ENCODE peak calls at places on chromosome 18, in six cellular contexts. N is OCI-LY7, G is MM.1S, M is neural progenitor cell, D is A549, J is body of pancreas. A is an unnamed sample.

GRCh38 chr18:22469061-22469689 is 51.5 kb upstream of the CTAGE1 start:
- DNase-seq in N (no peak), J (no peak), D (no peak), M (no peak), G (no peak), A (peak)

GRCh38 chr18:13179566-13180113 is 38.9 kb upstream of the LDLRAD4 start:
- DNase-seq in J (no peak), G (no peak), D (no peak), N (no peak), M (no peak), A (no peak)

GRCh38 chr18:13538630-13539029 is 187.7 kb downstream of the FAM210A start:
- DNase-seq in N (no peak), D (no peak), M (no peak), G (no peak), J (no peak), A (no peak)

GRCh38 chr18:28766027-28766426 is 589.1 kb upstream of the CDH2 start:
- DNase-seq in M (no peak), D (no peak), G (no peak), J (no peak), N (no peak), A (peak)

GRCh38 chr18:28175047-28175929 is 1.6 kb downstream of the CDH2 start:
- DNase-seq in G (no peak), M (peak), N (no peak), D (peak), J (no peak), A (peak)

GRCh38 chr18:36120297-36120696 is 8.8 kb downstream of the SLC39A6 start:
- DNase-seq in G (no peak), J (no peak), N (no peak), M (no peak), D (no peak), A (no peak)

GRCh38 chr18:8301427-8302172 is 307.6 kb upstream of the RAB12 start:
- DNase-seq in M (peak), D (no peak), G (no peak), N (no peak), J (peak), A (no peak)

GRCh38 chr18:67520276-67521035 is 3.9 kb upstream of the DSEL start:
- DNase-seq in N (no peak), J (no peak), D (no peak), M (no peak), G (no peak), A (peak)

GRCh38 chr18:67730884-67731283 is 214.4 kb upstream of the DSEL start:
- DNase-seq in G (no peak), N (no peak), M (no peak), D (peak), J (no peak), A (peak)

GRCh38 chr18:69102959-69103358 is 297.7 kb upstream of the DOK6 start:
- DNase-seq in D (no peak), N (no peak), M (no peak), J (no peak), G (no peak), A (peak)

GRCh38 chr18:812123-812672 is at the start of gene YES1:
- DNase-seq in N (no peak), D (peak), M (peak), G (peak), J (peak), A (peak)

GRCh38 chr18:26121476-26121875 is 12.2 kb upstream of the PSMA8 start:
- DNase-seq in G (no peak), N (no peak), J (no peak), D (no peak), M (no peak), A (peak)

GRCh38 chr18:46755315-46756171 is 1.3 kb downstream of the ST8SIA5 start:
- DNase-seq in M (peak), N (no peak), D (no peak), J (no peak), G (no peak), A (no peak)

GRCh38 chr18:54360406-54360805 is 2.7 kb downstream of the C18orf54 start:
- DNase-seq in G (no peak), J (no peak), M (peak), N (no peak), D (no peak), A (peak)

GRCh38 chr18:41499345-41499744 is 455.7 kb upstream of the PIK3C3 start:
- DNase-seq in G (no peak), M (no peak), D (no peak), J (no peak), N (no peak), A (no peak)

GRCh38 chr18:7319161-7319560 is 88.3 kb downstream of the LRRC30 start:
- DNase-seq in G (no peak), J (no peak), D (no peak), N (no peak), M (no peak), A (no peak)

GRCh38 chr18:32770651-32771168 is 2.1 kb downstream of the KLHL14 start:
- DNase-seq in M (peak), N (no peak), D (no peak), G (no peak), J (peak), A (no peak)

GRCh38 chr18:39037925-39038324 is 1472.3 kb upstream of the CELF4 start:
- DNase-seq in N (no peak), J (no peak), M (no peak), D (no peak), G (no peak), A (no peak)

GRCh38 chr18:78994531-78994930 is 14.9 kb downstream of the SALL3 start:
- DNase-seq in M (no peak), J (no peak), N (no peak), G (no peak), D (no peak), A (no peak)

GRCh38 chr18:32378705-32379104 is 92.0 kb downstream of the GAREM1 start:
- DNase-seq in M (no peak), J (peak), N (no peak), D (peak), G (no peak), A (peak)

GRCh38 chr18:77177009-77177408 is 44.4 kb upstream of the MBP start:
- DNase-seq in J (no peak), N (no peak), M (no peak), G (no peak), D (peak), A (no peak)

GRCh38 chr18:36693931-36694661 is 134.7 kb downstream of the TPGS2 start:
- DNase-seq in G (no peak), M (no peak), J (no peak), D (peak), N (no peak), A (peak)

GRCh38 chr18:75141734-75142133 is 67.2 kb downstream of the PTGR3 start:
- DNase-seq in D (no peak), M (no peak), N (no peak), G (no peak), J (no peak), A (no peak)

GRCh38 chr18:39523281-39523680 is 1957.7 kb upstream of the CELF4 start:
- DNase-seq in J (no peak), N (no peak), M (no peak), G (no peak), D (peak), A (no peak)

GRCh38 chr18:54100920-54101319 is 123.5 kb downstream of the MBD2 start:
- DNase-seq in N (no peak), G (no peak), M (no peak), D (no peak), J (no peak), A (no peak)

GRCh38 chr18:47387864-47388263 is 136.4 kb upstream of the SKOR2 start:
- DNase-seq in G (no peak), D (no peak), N (no peak), J (no peak), M (no peak), A (no peak)

GRCh38 chr18:42365550-42365949 is 410.5 kb downstream of the PIK3C3 start:
- DNase-seq in M (no peak), D (no peak), N (no peak), G (no peak), J (no peak), A (no peak)

GRCh38 chr18:6885992-6886823 is 156.7 kb downstream of the ARHGAP28 start:
- DNase-seq in M (peak), D (peak), N (peak), G (peak), J (peak), A (peak)

GRCh38 chr18:77851798-77852197 is 602.1 kb downstream of the GALR1 start:
- DNase-seq in N (no peak), J (no peak), M (no peak), G (no peak), D (no peak), A (no peak)

DNA sequence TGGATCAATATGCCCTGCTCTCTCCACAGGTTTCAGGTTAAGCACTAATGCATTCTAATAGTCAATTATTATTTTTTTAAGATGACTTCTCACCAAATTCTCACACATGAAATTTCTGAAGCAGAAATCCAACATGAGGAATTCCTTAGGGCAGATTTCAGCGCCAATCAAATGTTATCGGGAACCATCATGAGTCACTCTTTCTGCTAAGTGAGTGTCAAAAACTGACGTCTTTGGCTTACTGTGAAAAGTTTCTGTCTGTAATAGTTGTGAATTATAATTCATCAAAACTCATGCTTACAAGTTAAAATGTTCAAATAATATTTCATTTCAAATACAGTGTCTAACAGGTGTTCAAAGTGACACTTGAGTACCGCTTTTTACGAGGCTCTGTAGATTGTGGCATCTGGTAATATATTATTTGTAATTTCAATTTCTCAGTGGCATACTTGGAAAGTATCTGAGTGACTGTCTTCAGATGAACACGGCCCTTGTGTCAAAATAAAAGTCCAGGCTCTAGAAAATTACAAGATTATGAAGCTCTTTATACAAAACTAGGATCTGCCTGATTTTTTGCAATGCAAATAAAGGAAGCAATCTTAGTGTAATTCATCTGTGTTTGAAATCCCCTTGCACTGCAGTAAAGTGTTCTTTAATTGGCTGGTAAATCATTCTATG is 1038.7 kb downstream of the SOCS6 start:
- DNase-seq in G (peak), J (no peak), M (no peak), D (no peak), N (no peak), A (no peak)
- H3K4me3 ChIP-seq in G (no peak), J (no peak), M (no peak), D (no peak), N (no peak), A (no peak)

GRCh38 chr18:57084331-57085298 is 62.3 kb upstream of the BOD1L2 start:
- DNase-seq in D (no peak), N (peak), M (peak), G (peak), J (no peak), A (no peak)
- H3K4me3 ChIP-seq in D (no peak), N (peak), M (no peak), G (peak), J (no peak), A (no peak)

GRCh38 chr18:63936156-63936931 is 12.8 kb upstream of the HMSD start:
- DNase-seq in G (peak), M (peak), D (peak), N (peak), J (peak), A (peak)

GRCh38 chr18:63940008-63940407 is 9.1 kb upstream of the HMSD start:
- DNase-seq in J (no peak), G (no peak), N (no peak), D (no peak), M (no peak), A (no peak)

GRCh38 chr18:63936932-63937393 is 12.1 kb upstream of the HMSD start:
- DNase-seq in J (no peak), G (no peak), D (no peak), M (no peak), N (no peak), A (no peak)
- H3K4me3 ChIP-seq in J (no peak), G (peak), D (peak), M (peak), N (no peak), A (peak)

DNA sequence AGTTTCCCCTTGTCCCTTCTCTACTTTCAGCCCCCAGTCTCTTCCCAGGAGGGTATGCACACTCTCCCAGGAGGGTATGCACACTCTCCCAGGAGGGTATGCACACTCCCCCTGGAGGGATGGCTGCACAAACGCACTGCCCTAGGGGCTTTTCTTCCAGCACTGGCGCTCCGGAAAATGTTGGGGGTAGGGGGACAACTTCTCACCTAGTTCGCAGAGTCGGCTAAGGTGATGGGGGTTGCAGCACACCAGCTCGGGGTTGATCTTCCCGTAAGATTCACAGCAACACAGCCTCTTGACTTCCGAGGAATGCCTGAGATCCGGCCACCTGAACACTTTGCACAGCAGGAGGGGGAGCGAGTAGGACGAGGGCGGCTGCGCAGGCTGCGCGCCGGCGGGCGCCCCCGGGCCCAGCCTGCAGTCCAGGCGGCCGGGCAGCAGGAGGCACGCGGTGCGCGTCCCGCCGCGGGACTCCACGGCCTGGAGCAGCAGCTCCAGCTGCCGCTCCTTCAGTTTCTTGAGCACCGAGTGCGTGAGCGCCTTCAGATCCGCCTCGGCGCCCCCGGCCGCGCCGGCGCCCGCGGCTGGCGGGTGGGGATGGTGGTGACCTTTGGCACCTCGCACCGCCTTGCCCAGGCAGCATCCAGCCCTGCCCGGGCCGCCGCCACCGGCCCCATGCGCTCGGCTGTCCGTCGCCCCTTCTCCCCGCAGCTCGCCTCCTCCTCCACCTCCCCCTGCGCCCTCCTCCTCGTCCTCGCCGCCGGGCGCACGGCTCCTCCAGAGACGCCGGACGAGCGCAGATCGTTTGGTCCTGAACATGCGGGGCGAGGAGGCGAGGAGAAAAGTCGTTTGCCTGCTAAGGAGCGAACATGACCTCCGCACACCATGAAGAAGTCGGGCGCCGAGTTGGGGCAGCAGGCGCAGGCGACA is 894 bp downstream of the SMAD7 start:
- DNase-seq in J (peak), G (peak), D (peak), N (peak), M (peak), A (peak)
- H3K4me3 ChIP-seq in J (peak), G (peak), D (peak), N (peak), M (peak), A (peak)

DNA sequence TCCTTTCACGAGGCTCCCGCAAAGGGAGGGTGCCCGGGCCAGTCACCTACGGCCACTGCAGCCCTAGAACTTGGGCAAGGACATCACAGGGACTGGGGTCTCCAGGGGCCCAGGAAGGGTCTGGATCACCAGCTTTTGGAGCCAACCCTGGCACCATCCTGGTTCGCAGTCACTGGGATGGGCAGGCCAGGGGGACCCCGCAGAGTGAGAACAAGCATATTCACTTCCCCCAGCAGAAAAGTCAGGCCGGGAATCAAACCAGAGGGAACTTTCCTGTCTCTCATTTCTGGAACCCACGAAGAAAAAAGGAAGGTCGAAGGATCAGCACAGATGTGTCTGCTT is 15.4 kb downstream of the SMAD7 start:
- DNase-seq in D (no peak), M (no peak), G (no peak), J (no peak), N (no peak), A (no peak)
- H3K4me3 ChIP-seq in D (no peak), M (no peak), G (peak), J (no peak), N (peak), A (peak)

GRCh38 chr18:57748770-57749603 is 54.1 kb downstream of the ATP8B1 start:
- DNase-seq in N (peak), D (peak), G (peak), M (no peak), J (peak), A (peak)
- H3K4me3 ChIP-seq in N (no peak), D (peak), G (no peak), M (no peak), J (no peak), A (no peak)

GRCh38 chr18:55857961-55858360 is 270.0 kb upstream of the TCF4 start:
- DNase-seq in N (no peak), G (no peak), D (no peak), M (no peak), J (no peak), A (no peak)
- H3K4me3 ChIP-seq in N (no peak), G (no peak), D (no peak), M (no peak), J (no peak), A (no peak)

GRCh38 chr18:44731160-44731865 is 50.6 kb downstream of the SETBP1 start:
- DNase-seq in N (peak), M (no peak), D (no peak), G (no peak), J (no peak), A (no peak)
- H3K4me3 ChIP-seq in N (no peak), M (no peak), D (no peak), G (no peak), J (no peak), A (no peak)

GRCh38 chr18:31039426-31039825 is 3.1 kb downstream of the DSC3 start:
- DNase-seq in D (no peak), N (no peak), J (no peak), G (no peak), M (no peak), A (no peak)
- H3K4me3 ChIP-seq in D (no peak), N (no peak), J (no peak), G (no peak), M (no peak), A (no peak)

A was measured in adipocyte.